ENCODE peak calls at places on chromosome 11, in seven cellular contexts. K is nephron progenitor cell, T is GM20000, S is progenitor cell of endocrine pancreas, V is psoas muscle, I is transverse colon, J is fibroblast of mammary gland. O is an unnamed sample.

GRCh38 chr11:9574556-9574805 is 1.0 kb downstream of the WEE1 start:
- DNase-seq in I (peak), J (no peak), V (peak), K (peak), S (no peak), T (no peak), O (no peak)

GRCh38 chr11:59767212-59767611 is 12.0 kb downstream of the STX3 start:
- DNase-seq in K (no peak), I (no peak), S (no peak), V (no peak), T (no peak), J (no peak), O (no peak)

GRCh38 chr11:105821366-105821765 is 200.7 kb downstream of the MSANTD4 start:
- DNase-seq in V (no peak), K (peak), T (no peak), J (no peak), S (no peak), I (no peak), O (no peak)

GRCh38 chr11:94706211-94706610 is 61.9 kb upstream of the AMOTL1 start:
- DNase-seq in S (no peak), K (no peak), J (peak), I (no peak), V (no peak), T (no peak), O (no peak)

GRCh38 chr11:26575946-26576345 is 3.9 kb upstream of the MUC15 start:
- DNase-seq in T (no peak), K (no peak), J (peak), I (no peak), S (no peak), V (no peak), O (no peak)

GRCh38 chr11:22976146-22976545 is 115.9 kb upstream of the CCDC179 start:
- DNase-seq in S (no peak), V (peak), K (no peak), T (no peak), I (no peak), J (peak), O (no peak)

GRCh38 chr11:93225642-93226041 is 27.9 kb upstream of the SLC36A4 start:
- DNase-seq in S (no peak), K (no peak), V (no peak), I (no peak), T (no peak), J (peak), O (no peak)

GRCh38 chr11:102006835-102007566 is 40.2 kb upstream of the CFAP300 start:
- DNase-seq in I (peak), J (no peak), T (no peak), V (no peak), S (no peak), K (no peak), O (no peak)

GRCh38 chr11:37141707-37142106 is 543.7 kb upstream of the RAG2 start:
- DNase-seq in I (no peak), V (no peak), S (no peak), K (no peak), J (no peak), T (no peak), O (no peak)

GRCh38 chr11:10325398-10326079 is 20.7 kb downstream of the ADM start:
- DNase-seq in T (no peak), K (no peak), J (peak), I (no peak), S (no peak), V (no peak), O (no peak)

GRCh38 chr11:47616726-47617416 is 22.7 kb upstream of the C1QTNF4 start:
- DNase-seq in I (peak), K (peak), V (no peak), T (no peak), J (peak), S (no peak), O (peak)

GRCh38 chr11:17504330-17505107 is 27.9 kb upstream of the ABCC8 start:
- DNase-seq in K (peak), T (peak), J (peak), I (peak), S (peak), V (peak), O (peak)

GRCh38 chr11:42175203-42175602 is 715.8 kb upstream of the LRRC4C start:
- DNase-seq in I (no peak), K (no peak), J (peak), S (no peak), V (no peak), T (no peak), O (no peak)

GRCh38 chr11:35009191-35009940 is 92.9 kb downstream of the PDHX start:
- DNase-seq in I (peak), K (no peak), V (no peak), T (no peak), J (peak), S (no peak), O (no peak)

GRCh38 chr11:12794556-12795230 is 120.5 kb downstream of the TEAD1 start:
- DNase-seq in I (no peak), J (no peak), V (no peak), S (no peak), K (no peak), T (no peak), O (no peak)

GRCh38 chr11:131593301-131593700 is 222.9 kb downstream of the NTM start:
- DNase-seq in J (no peak), T (no peak), S (no peak), K (no peak), I (no peak), V (no peak), O (no peak)

GRCh38 chr11:26572770-26573402 is 823 bp upstream of the MUC15 start:
- DNase-seq in T (no peak), V (no peak), S (no peak), K (no peak), J (no peak), I (no peak), O (no peak)

GRCh38 chr11:69204246-69205124 is 48.8 kb downstream of the SMIM38 start:
- DNase-seq in K (no peak), J (no peak), T (no peak), S (no peak), I (no peak), V (no peak), O (peak)

GRCh38 chr11:71395010-71395560 is 53.1 kb downstream of the DHCR7 start:
- DNase-seq in V (no peak), T (no peak), S (no peak), J (no peak), I (no peak), K (no peak), O (no peak)

GRCh38 chr11:80929406-80929805 is 1488.6 kb upstream of the TENM4 start:
- DNase-seq in I (no peak), V (no peak), S (no peak), T (no peak), K (no peak), J (peak), O (no peak)

GRCh38 chr11:61555051-61555969 is 25.6 kb downstream of the SYT7 start:
- DNase-seq in I (no peak), K (peak), J (no peak), T (no peak), S (no peak), V (no peak), O (no peak)

GRCh38 chr11:102005306-102005705 is 41.9 kb upstream of the CFAP300 start:
- DNase-seq in T (no peak), I (no peak), S (no peak), J (no peak), V (no peak), K (no peak), O (no peak)

GRCh38 chr11:45665206-45665932 is at the start of gene CHST1:
- DNase-seq in T (no peak), V (peak), S (peak), J (no peak), K (peak), I (peak), O (peak)

DNA sequence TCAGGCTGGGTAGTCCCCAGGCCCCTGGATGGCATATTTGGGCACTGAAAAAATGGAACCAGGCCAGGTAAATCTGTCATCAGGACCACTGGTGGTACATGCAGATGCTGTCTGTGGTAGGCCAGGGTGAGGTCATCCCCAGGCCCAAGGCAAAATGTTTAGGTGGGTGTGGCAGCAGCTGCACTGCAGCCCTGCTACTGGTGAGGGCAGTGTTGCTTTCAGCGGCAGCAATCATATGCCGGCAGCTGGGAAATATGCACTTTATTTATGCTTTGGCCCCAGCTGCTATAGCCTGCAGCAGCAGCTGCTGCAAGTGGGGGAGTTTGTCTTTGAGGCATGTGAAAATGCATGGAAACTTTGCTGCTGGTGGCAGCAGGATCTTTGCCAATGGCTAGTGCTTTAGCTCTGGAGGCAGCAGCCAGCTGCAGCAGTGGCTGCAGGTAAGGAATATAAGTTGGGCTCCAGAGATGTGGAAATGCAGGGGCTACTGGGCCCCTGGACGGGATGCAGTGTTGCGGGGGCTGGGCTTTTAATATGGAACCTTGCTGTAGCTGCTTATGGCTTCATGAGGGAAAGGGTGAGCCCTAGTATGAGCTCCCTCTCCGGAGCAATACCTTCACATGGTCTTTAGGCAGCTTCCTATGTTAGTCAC is 365.7 kb upstream of the CADM1 start:
- DNase-seq in I (peak), V (no peak), S (no peak), K (peak), J (no peak), T (peak), O (no peak)
- TF ChIP-seq CTCF in I (peak), V (peak), S (peak), K (peak), J (no peak), T (peak), O (no peak)

GRCh38 chr11:126512251-126512650 is 156.8 kb downstream of the ST3GAL4 start:
- DNase-seq in K (no peak), T (no peak), I (no peak), J (no peak), S (no peak), V (no peak), O (no peak)
- TF ChIP-seq CTCF in K (no peak), T (no peak), I (no peak), J (no peak), S (no peak), V (no peak), O (no peak)

GRCh38 chr11:2400069-2400760 is at the start of gene TSSC4:
- DNase-seq in S (peak), J (peak), V (peak), I (peak), T (peak), K (peak), O (peak)

GRCh38 chr11:2402890-2403645 is 2.5 kb downstream of the TSSC4 start:
- DNase-seq in V (no peak), T (no peak), I (no peak), K (no peak), S (no peak), J (no peak), O (no peak)

GRCh38 chr11:2402106-2402505 is 1.6 kb downstream of the TSSC4 start:
- DNase-seq in K (no peak), I (no peak), T (no peak), S (no peak), V (no peak), J (no peak), O (no peak)

GRCh38 chr11:2400761-2401435 is 348 bp downstream of the TSSC4 start:
- DNase-seq in I (no peak), J (no peak), V (no peak), S (no peak), T (no peak), K (no peak), O (no peak)

DNA sequence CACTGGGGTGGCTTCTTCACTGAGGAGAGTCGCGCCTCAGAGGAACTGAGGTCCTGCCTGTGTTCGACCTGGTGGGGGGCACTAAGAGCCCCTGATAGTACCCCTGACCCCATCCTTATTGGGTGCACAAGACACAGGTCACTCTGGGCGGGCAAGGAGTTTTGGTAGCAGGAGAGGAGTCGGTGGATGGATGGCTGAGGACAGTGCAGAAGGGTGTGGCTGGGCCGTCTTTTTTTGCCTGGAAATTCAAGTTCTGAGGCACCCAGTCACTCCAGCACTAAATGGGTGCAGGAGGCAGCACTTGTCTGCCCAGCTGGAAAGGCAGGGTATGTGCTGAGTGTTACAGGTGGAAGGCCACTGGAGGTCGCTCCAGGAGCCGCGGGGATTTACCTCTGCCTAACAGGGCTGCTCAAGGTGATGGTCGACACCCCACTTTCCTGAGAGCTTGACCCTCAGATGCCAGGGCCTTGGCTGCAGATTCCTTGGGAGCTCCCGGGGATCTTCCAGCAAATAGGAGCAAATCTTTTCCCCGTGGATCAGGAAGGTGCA is 960 bp downstream of the TSSC4 start:
- DNase-seq in S (no peak), I (no peak), K (no peak), J (no peak), T (no peak), V (no peak), O (no peak)
- TF ChIP-seq CTCF in S (no peak), I (no peak), K (no peak), J (peak), T (no peak), V (no peak), O (no peak)

GRCh38 chr11:909406-909805 is 1.2 kb downstream of the CHID1 start:
- DNase-seq in K (no peak), T (no peak), J (no peak), S (no peak), V (no peak), I (no peak), O (no peak)

GRCh38 chr11:911890-912219 is 1.2 kb upstream of the CHID1 start:
- DNase-seq in S (no peak), V (no peak), T (no peak), I (no peak), J (no peak), K (no peak), O (no peak)

GRCh38 chr11:910044-910588 is 494 bp downstream of the CHID1 start:
- DNase-seq in T (no peak), S (no peak), V (no peak), J (no peak), I (no peak), K (peak), O (no peak)

GRCh38 chr11:911031-911889 is 650 bp upstream of the CHID1 start:
- DNase-seq in I (peak), K (peak), V (peak), T (peak), S (peak), J (peak), O (peak)

DNA sequence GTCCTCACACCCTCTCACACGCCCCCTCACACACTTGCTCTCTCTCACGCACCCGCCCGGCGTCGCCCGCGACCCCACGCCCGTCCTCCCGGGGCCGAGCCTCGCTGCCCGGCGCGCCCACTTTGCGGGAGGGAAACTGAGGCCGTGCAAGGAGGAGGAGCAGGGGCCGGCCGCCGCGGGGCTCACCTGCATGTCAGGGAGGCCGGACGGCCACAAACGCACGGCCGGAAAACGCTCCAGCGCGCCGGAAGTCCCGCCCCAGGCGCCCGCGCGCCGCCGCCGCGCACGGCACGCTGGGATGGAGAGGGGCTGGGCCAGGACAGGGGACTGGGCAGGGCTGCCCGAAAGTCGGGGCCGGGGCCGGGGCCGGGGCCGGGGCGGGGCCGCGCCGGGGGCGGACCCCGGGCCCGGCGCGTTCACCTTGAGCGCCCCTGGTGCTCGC is at the start of gene CHID1:
- DNase-seq in I (peak), T (peak), J (peak), K (peak), V (peak), S (peak), O (peak)
- TF ChIP-seq CTCF in I (no peak), T (no peak), J (no peak), K (no peak), V (no peak), S (no peak), O (no peak)

GRCh38 chr11:65316979-65317786 is 2.5 kb downstream of the CDC42EP2 start:
- DNase-seq in V (peak), S (no peak), K (peak), T (no peak), J (peak), I (peak), O (peak)

GRCh38 chr11:65314501-65315203 is at the start of gene CDC42EP2:
- DNase-seq in J (peak), S (peak), V (peak), I (peak), K (peak), T (peak), O (peak)

GRCh38 chr11:65315204-65315865 is 669 bp downstream of the CDC42EP2 start:
- DNase-seq in J (peak), S (peak), K (peak), V (peak), I (peak), T (peak), O (peak)

GRCh38 chr11:65316311-65316978 is 1.8 kb downstream of the CDC42EP2 start:
- DNase-seq in K (peak), S (no peak), T (no peak), J (peak), V (peak), I (peak), O (no peak)

GRCh38 chr11:65315866-65316233 is 1.2 kb downstream of the CDC42EP2 start:
- DNase-seq in I (no peak), S (no peak), T (no peak), K (no peak), J (no peak), V (no peak), O (no peak)
- TF ChIP-seq CTCF in I (peak), S (peak), T (no peak), K (peak), J (no peak), V (no peak), O (no peak)

DNA sequence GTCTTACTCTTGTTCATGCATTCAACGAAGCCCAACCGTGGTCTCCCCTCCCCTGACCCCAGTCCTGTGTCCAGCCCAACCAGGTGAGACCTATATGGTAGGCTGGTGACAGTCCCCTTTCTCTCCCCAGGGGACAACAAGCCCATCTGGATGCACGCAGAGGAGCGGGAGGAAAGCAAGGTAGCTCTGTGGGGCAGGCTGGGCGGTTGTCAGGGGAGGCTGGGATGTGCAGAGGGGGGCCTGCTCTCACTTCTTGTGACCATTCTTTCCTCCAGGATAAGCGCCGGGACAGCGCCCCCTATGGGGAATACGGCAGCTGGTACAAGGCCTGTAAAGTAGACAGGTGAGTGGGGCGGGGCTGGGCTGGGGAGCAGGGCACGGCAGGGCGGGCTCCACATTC is 3.5 kb upstream of the RAB1B start:
- DNase-seq in J (no peak), S (no peak), K (peak), T (no peak), I (peak), V (no peak), O (no peak)
- TF ChIP-seq CTCF in J (peak), S (peak), K (peak), T (peak), I (peak), V (peak), O (no peak)

GRCh38 chr11:120326228-120326627 is 1.1 kb downstream of the TLCD5 start:
- DNase-seq in S (no peak), I (no peak), V (no peak), T (no peak), K (no peak), J (peak), O (no peak)
- TF ChIP-seq CTCF in S (no peak), I (no peak), V (no peak), T (no peak), K (no peak), J (no peak), O (no peak)

O was measured in Peyer's patch.